ENCODE peak calls at places on chromosomes 12 and 14, in ten cellular contexts. One of them, this sample, is unnamed.
A peak's percentile ranks its signal among the peaks of the same experiment; 100 is the strongest.

GRCh38 chr12:39763894-39764176 is 144.2 kb upstream of the ABCD2 start:
- DNase-seq in A172: no peak
- DNase-seq in activated T-helper 9 cell treated with anti-CD3 and anti-CD28 coated beads, Interleukin-2, amount 50 U/mL, for 16 hours: no peak
- DNase-seq in B cell: no peak
- DNase-seq in HTR-8/SVneo: no peak
- DNase-seq in activated T-helper 1 cell treated with anti-CD3 and anti-CD28 coated beads, Interleukin-12 subunit alpha, Interleukin-12 subunit beta, Interleukin-2, Interleukin-4 antibody, amounts not matched to agents 30 ng/mL and 10 ng/mL and 1 ng/mL, durations not matched to agents 14 hours and 24 hours and 36 hours: no peak
- DNase-seq in EH: no peak
- DNase-seq in activated T-cell treated with anti-CD3 and anti-CD28 coated beads for 4 hours: no peak
- DNase-seq in D721Med: no peak
- DNase-seq in GM06990: no peak
- DNase-seq in this sample: no peak

GRCh38 chr12:41217731-41218130 is 29.6 kb downstream of the PDZRN4 start:
- DNase-seq in A172: no peak
- DNase-seq in activated T-helper 9 cell treated with anti-CD3 and anti-CD28 coated beads, Interleukin-2, amount 50 U/mL, for 16 hours: no peak
- DNase-seq in B cell: no peak
- DNase-seq in HTR-8/SVneo: no peak
- DNase-seq in activated T-helper 1 cell treated with anti-CD3 and anti-CD28 coated beads, Interleukin-12 subunit alpha, Interleukin-12 subunit beta, Interleukin-2, Interleukin-4 antibody, amounts not matched to agents 30 ng/mL and 10 ng/mL and 1 ng/mL, durations not matched to agents 14 hours and 24 hours and 36 hours: no peak
- DNase-seq in EH: no peak
- DNase-seq in activated T-cell treated with anti-CD3 and anti-CD28 coated beads for 4 hours: no peak
- DNase-seq in D721Med: no peak
- DNase-seq in GM06990: no peak
- DNase-seq in this sample: no peak

GRCh38 chr12:6167327-6168280 is 32.6 kb upstream of the CD9 start:
- DNase-seq in A172: peak; percentile 90
- DNase-seq in activated T-helper 9 cell treated with anti-CD3 and anti-CD28 coated beads, Interleukin-2, amount 50 U/mL, for 16 hours: peak; percentile 31
- DNase-seq in B cell: peak; percentile 63
- DNase-seq in HTR-8/SVneo: peak; percentile 92
- DNase-seq in activated T-helper 1 cell treated with anti-CD3 and anti-CD28 coated beads, Interleukin-12 subunit alpha, Interleukin-12 subunit beta, Interleukin-2, Interleukin-4 antibody, amounts not matched to agents 30 ng/mL and 10 ng/mL and 1 ng/mL, durations not matched to agents 14 hours and 24 hours and 36 hours: peak; percentile 35
- DNase-seq in EH: peak; percentile 96
- DNase-seq in activated T-cell treated with anti-CD3 and anti-CD28 coated beads for 4 hours: peak; percentile 61
- DNase-seq in D721Med: no peak
- DNase-seq in GM06990: peak; percentile 61
- DNase-seq in this sample: peak; percentile 59

GRCh38 chr14:36520601-36521525 is 831 bp upstream of the NKX2-1 start:
- DNase-seq in A172: no peak
- DNase-seq in activated T-helper 9 cell treated with anti-CD3 and anti-CD28 coated beads, Interleukin-2, amount 50 U/mL, for 16 hours: no peak
- DNase-seq in B cell: no peak
- DNase-seq in HTR-8/SVneo: peak; percentile 58
- DNase-seq in activated T-helper 1 cell treated with anti-CD3 and anti-CD28 coated beads, Interleukin-12 subunit alpha, Interleukin-12 subunit beta, Interleukin-2, Interleukin-4 antibody, amounts not matched to agents 30 ng/mL and 10 ng/mL and 1 ng/mL, durations not matched to agents 14 hours and 24 hours and 36 hours: no peak
- DNase-seq in EH: peak; percentile 38
- DNase-seq in activated T-cell treated with anti-CD3 and anti-CD28 coated beads for 4 hours: no peak
- DNase-seq in D721Med: no peak
- DNase-seq in GM06990: no peak
- DNase-seq in this sample: no peak

GRCh38 chr14:52110441-52111086 is 41.7 kb upstream of the NID2 start:
- DNase-seq in A172: no peak
- DNase-seq in activated T-helper 9 cell treated with anti-CD3 and anti-CD28 coated beads, Interleukin-2, amount 50 U/mL, for 16 hours: no peak
- DNase-seq in B cell: no peak
- DNase-seq in HTR-8/SVneo: no peak
- DNase-seq in activated T-helper 1 cell treated with anti-CD3 and anti-CD28 coated beads, Interleukin-12 subunit alpha, Interleukin-12 subunit beta, Interleukin-2, Interleukin-4 antibody, amounts not matched to agents 30 ng/mL and 10 ng/mL and 1 ng/mL, durations not matched to agents 14 hours and 24 hours and 36 hours: no peak
- DNase-seq in EH: peak; percentile 91
- DNase-seq in activated T-cell treated with anti-CD3 and anti-CD28 coated beads for 4 hours: no peak
- DNase-seq in D721Med: no peak
- DNase-seq in GM06990: no peak
- DNase-seq in this sample: no peak

GRCh38 chr14:36647827-36648753 is 13.6 kb upstream of the PAX9 start:
- DNase-seq in A172: no peak
- DNase-seq in activated T-helper 9 cell treated with anti-CD3 and anti-CD28 coated beads, Interleukin-2, amount 50 U/mL, for 16 hours: no peak
- DNase-seq in B cell: no peak
- DNase-seq in HTR-8/SVneo: peak; percentile 57
- DNase-seq in activated T-helper 1 cell treated with anti-CD3 and anti-CD28 coated beads, Interleukin-12 subunit alpha, Interleukin-12 subunit beta, Interleukin-2, Interleukin-4 antibody, amounts not matched to agents 30 ng/mL and 10 ng/mL and 1 ng/mL, durations not matched to agents 14 hours and 24 hours and 36 hours: no peak
- DNase-seq in EH: peak; percentile 41
- DNase-seq in activated T-cell treated with anti-CD3 and anti-CD28 coated beads for 4 hours: no peak
- DNase-seq in D721Med: no peak
- DNase-seq in GM06990: no peak
- DNase-seq in this sample: no peak

GRCh38 chr14:73460691-73461127 is 2.4 kb upstream of the NUMB start:
- DNase-seq in A172: peak; percentile 14
- DNase-seq in activated T-helper 9 cell treated with anti-CD3 and anti-CD28 coated beads, Interleukin-2, amount 50 U/mL, for 16 hours: no peak
- DNase-seq in B cell: no peak
- DNase-seq in HTR-8/SVneo: no peak
- DNase-seq in activated T-helper 1 cell treated with anti-CD3 and anti-CD28 coated beads, Interleukin-12 subunit alpha, Interleukin-12 subunit beta, Interleukin-2, Interleukin-4 antibody, amounts not matched to agents 30 ng/mL and 10 ng/mL and 1 ng/mL, durations not matched to agents 14 hours and 24 hours and 36 hours: no peak
- DNase-seq in EH: peak; percentile 62
- DNase-seq in activated T-cell treated with anti-CD3 and anti-CD28 coated beads for 4 hours: no peak
- DNase-seq in D721Med: no peak
- DNase-seq in GM06990: no peak
- DNase-seq in this sample: no peak

GRCh38 chr12:54421175-54421872 is 2.3 kb upstream of the ITGA5 start:
- DNase-seq in A172: no peak
- DNase-seq in activated T-helper 9 cell treated with anti-CD3 and anti-CD28 coated beads, Interleukin-2, amount 50 U/mL, for 16 hours: no peak
- DNase-seq in B cell: no peak
- DNase-seq in HTR-8/SVneo: no peak
- DNase-seq in activated T-helper 1 cell treated with anti-CD3 and anti-CD28 coated beads, Interleukin-12 subunit alpha, Interleukin-12 subunit beta, Interleukin-2, Interleukin-4 antibody, amounts not matched to agents 30 ng/mL and 10 ng/mL and 1 ng/mL, durations not matched to agents 14 hours and 24 hours and 36 hours: no peak
- DNase-seq in EH: peak; percentile 64
- DNase-seq in activated T-cell treated with anti-CD3 and anti-CD28 coated beads for 4 hours: no peak
- DNase-seq in D721Med: no peak
- DNase-seq in GM06990: no peak
- DNase-seq in this sample: no peak

GRCh38 chr12:25347716-25348261 is 97.1 kb upstream of the KRAS start:
- DNase-seq in A172: no peak
- DNase-seq in activated T-helper 9 cell treated with anti-CD3 and anti-CD28 coated beads, Interleukin-2, amount 50 U/mL, for 16 hours: no peak
- DNase-seq in B cell: no peak
- DNase-seq in HTR-8/SVneo: no peak
- DNase-seq in activated T-helper 1 cell treated with anti-CD3 and anti-CD28 coated beads, Interleukin-12 subunit alpha, Interleukin-12 subunit beta, Interleukin-2, Interleukin-4 antibody, amounts not matched to agents 30 ng/mL and 10 ng/mL and 1 ng/mL, durations not matched to agents 14 hours and 24 hours and 36 hours: no peak
- DNase-seq in EH: peak; percentile 18
- DNase-seq in activated T-cell treated with anti-CD3 and anti-CD28 coated beads for 4 hours: no peak
- DNase-seq in D721Med: no peak
- DNase-seq in GM06990: no peak
- DNase-seq in this sample: no peak

GRCh38 chr12:11677752-11678151 is 28.3 kb downstream of the ETV6 start:
- DNase-seq in A172: no peak
- DNase-seq in activated T-helper 9 cell treated with anti-CD3 and anti-CD28 coated beads, Interleukin-2, amount 50 U/mL, for 16 hours: no peak
- DNase-seq in B cell: no peak
- DNase-seq in HTR-8/SVneo: no peak
- DNase-seq in activated T-helper 1 cell treated with anti-CD3 and anti-CD28 coated beads, Interleukin-12 subunit alpha, Interleukin-12 subunit beta, Interleukin-2, Interleukin-4 antibody, amounts not matched to agents 30 ng/mL and 10 ng/mL and 1 ng/mL, durations not matched to agents 14 hours and 24 hours and 36 hours: no peak
- DNase-seq in EH: no peak
- DNase-seq in activated T-cell treated with anti-CD3 and anti-CD28 coated beads for 4 hours: no peak
- DNase-seq in D721Med: no peak
- DNase-seq in GM06990: no peak
- DNase-seq in this sample: no peak

GRCh38 chr12:109735051-109735521 is 21.5 kb downstream of the FAM222A start:
- DNase-seq in A172: no peak
- DNase-seq in activated T-helper 9 cell treated with anti-CD3 and anti-CD28 coated beads, Interleukin-2, amount 50 U/mL, for 16 hours: no peak
- DNase-seq in B cell: no peak
- DNase-seq in HTR-8/SVneo: no peak
- DNase-seq in activated T-helper 1 cell treated with anti-CD3 and anti-CD28 coated beads, Interleukin-12 subunit alpha, Interleukin-12 subunit beta, Interleukin-2, Interleukin-4 antibody, amounts not matched to agents 30 ng/mL and 10 ng/mL and 1 ng/mL, durations not matched to agents 14 hours and 24 hours and 36 hours: no peak
- DNase-seq in EH: no peak
- DNase-seq in activated T-cell treated with anti-CD3 and anti-CD28 coated beads for 4 hours: no peak
- DNase-seq in D721Med: no peak
- DNase-seq in GM06990: no peak
- DNase-seq in this sample: no peak

GRCh38 chr12:97960741-97961608 is 498.4 kb downstream of the RMST start:
- DNase-seq in A172: peak; percentile 40
- DNase-seq in activated T-helper 9 cell treated with anti-CD3 and anti-CD28 coated beads, Interleukin-2, amount 50 U/mL, for 16 hours: no peak
- DNase-seq in B cell: peak; percentile 28
- DNase-seq in HTR-8/SVneo: peak; percentile 2
- DNase-seq in activated T-helper 1 cell treated with anti-CD3 and anti-CD28 coated beads, Interleukin-12 subunit alpha, Interleukin-12 subunit beta, Interleukin-2, Interleukin-4 antibody, amounts not matched to agents 30 ng/mL and 10 ng/mL and 1 ng/mL, durations not matched to agents 14 hours and 24 hours and 36 hours: no peak
- DNase-seq in EH: no peak
- DNase-seq in activated T-cell treated with anti-CD3 and anti-CD28 coated beads for 4 hours: no peak
- DNase-seq in D721Med: no peak
- DNase-seq in GM06990: no peak
- DNase-seq in this sample: no peak

GRCh38 chr12:90253674-90254181 is 545.1 kb upstream of the ATP2B1 start:
- DNase-seq in A172: peak; percentile 97
- DNase-seq in activated T-helper 9 cell treated with anti-CD3 and anti-CD28 coated beads, Interleukin-2, amount 50 U/mL, for 16 hours: peak; percentile 7
- DNase-seq in B cell: peak; percentile 80
- DNase-seq in HTR-8/SVneo: peak; percentile 50
- DNase-seq in activated T-helper 1 cell treated with anti-CD3 and anti-CD28 coated beads, Interleukin-12 subunit alpha, Interleukin-12 subunit beta, Interleukin-2, Interleukin-4 antibody, amounts not matched to agents 30 ng/mL and 10 ng/mL and 1 ng/mL, durations not matched to agents 14 hours and 24 hours and 36 hours: peak; percentile 4
- DNase-seq in EH: peak; percentile 79
- DNase-seq in activated T-cell treated with anti-CD3 and anti-CD28 coated beads for 4 hours: no peak
- DNase-seq in D721Med: no peak
- DNase-seq in GM06990: peak; percentile 67
- DNase-seq in this sample: no peak

GRCh38 chr12:54394281-54394719 is 9.8 kb upstream of the ZNF385A start:
- DNase-seq in A172: peak; percentile 42
- DNase-seq in activated T-helper 9 cell treated with anti-CD3 and anti-CD28 coated beads, Interleukin-2, amount 50 U/mL, for 16 hours: no peak
- DNase-seq in B cell: peak; percentile 67
- DNase-seq in HTR-8/SVneo: peak; percentile 47
- DNase-seq in activated T-helper 1 cell treated with anti-CD3 and anti-CD28 coated beads, Interleukin-12 subunit alpha, Interleukin-12 subunit beta, Interleukin-2, Interleukin-4 antibody, amounts not matched to agents 30 ng/mL and 10 ng/mL and 1 ng/mL, durations not matched to agents 14 hours and 24 hours and 36 hours: no peak
- DNase-seq in EH: peak; percentile 67
- DNase-seq in activated T-cell treated with anti-CD3 and anti-CD28 coated beads for 4 hours: peak; percentile 46
- DNase-seq in D721Med: no peak
- DNase-seq in GM06990: no peak
- DNase-seq in this sample: no peak

GRCh38 chr14:105253329-105253682 is 5.0 kb downstream of the BTBD6 start:
- DNase-seq in A172: no peak
- DNase-seq in activated T-helper 9 cell treated with anti-CD3 and anti-CD28 coated beads, Interleukin-2, amount 50 U/mL, for 16 hours: no peak
- DNase-seq in B cell: no peak
- DNase-seq in HTR-8/SVneo: no peak
- DNase-seq in activated T-helper 1 cell treated with anti-CD3 and anti-CD28 coated beads, Interleukin-12 subunit alpha, Interleukin-12 subunit beta, Interleukin-2, Interleukin-4 antibody, amounts not matched to agents 30 ng/mL and 10 ng/mL and 1 ng/mL, durations not matched to agents 14 hours and 24 hours and 36 hours: no peak
- DNase-seq in EH: no peak
- DNase-seq in activated T-cell treated with anti-CD3 and anti-CD28 coated beads for 4 hours: no peak
- DNase-seq in D721Med: no peak
- DNase-seq in GM06990: no peak
- DNase-seq in this sample: no peak

GRCh38 chr14:66563731-66564130 is 55.8 kb downstream of the GPHN start:
- DNase-seq in A172: no peak
- DNase-seq in activated T-helper 9 cell treated with anti-CD3 and anti-CD28 coated beads, Interleukin-2, amount 50 U/mL, for 16 hours: no peak
- DNase-seq in B cell: no peak
- DNase-seq in HTR-8/SVneo: no peak
- DNase-seq in activated T-helper 1 cell treated with anti-CD3 and anti-CD28 coated beads, Interleukin-12 subunit alpha, Interleukin-12 subunit beta, Interleukin-2, Interleukin-4 antibody, amounts not matched to agents 30 ng/mL and 10 ng/mL and 1 ng/mL, durations not matched to agents 14 hours and 24 hours and 36 hours: no peak
- DNase-seq in EH: no peak
- DNase-seq in activated T-cell treated with anti-CD3 and anti-CD28 coated beads for 4 hours: no peak
- DNase-seq in D721Med: no peak
- DNase-seq in GM06990: no peak
- DNase-seq in this sample: no peak

GRCh38 chr12:116839287-116839830 is 41.9 kb downstream of the HRK start:
- DNase-seq in A172: no peak
- DNase-seq in activated T-helper 9 cell treated with anti-CD3 and anti-CD28 coated beads, Interleukin-2, amount 50 U/mL, for 16 hours: no peak
- DNase-seq in B cell: no peak
- DNase-seq in HTR-8/SVneo: no peak
- DNase-seq in activated T-helper 1 cell treated with anti-CD3 and anti-CD28 coated beads, Interleukin-12 subunit alpha, Interleukin-12 subunit beta, Interleukin-2, Interleukin-4 antibody, amounts not matched to agents 30 ng/mL and 10 ng/mL and 1 ng/mL, durations not matched to agents 14 hours and 24 hours and 36 hours: no peak
- DNase-seq in EH: no peak
- DNase-seq in activated T-cell treated with anti-CD3 and anti-CD28 coated beads for 4 hours: no peak
- DNase-seq in D721Med: no peak
- DNase-seq in GM06990: no peak
- DNase-seq in this sample: no peak

GRCh38 chr14:72907327-72907826 is 13.5 kb upstream of the DPF3 start:
- DNase-seq in A172: peak; percentile 66
- DNase-seq in activated T-helper 9 cell treated with anti-CD3 and anti-CD28 coated beads, Interleukin-2, amount 50 U/mL, for 16 hours: no peak
- DNase-seq in B cell: no peak
- DNase-seq in HTR-8/SVneo: no peak
- DNase-seq in activated T-helper 1 cell treated with anti-CD3 and anti-CD28 coated beads, Interleukin-12 subunit alpha, Interleukin-12 subunit beta, Interleukin-2, Interleukin-4 antibody, amounts not matched to agents 30 ng/mL and 10 ng/mL and 1 ng/mL, durations not matched to agents 14 hours and 24 hours and 36 hours: no peak
- DNase-seq in EH: no peak
- DNase-seq in activated T-cell treated with anti-CD3 and anti-CD28 coated beads for 4 hours: no peak
- DNase-seq in D721Med: no peak
- DNase-seq in GM06990: no peak
- DNase-seq in this sample: no peak

GRCh38 chr12:132881853-132882252 is 5.6 kb downstream of the CHFR start:
- DNase-seq in A172: no peak
- DNase-seq in activated T-helper 9 cell treated with anti-CD3 and anti-CD28 coated beads, Interleukin-2, amount 50 U/mL, for 16 hours: no peak
- DNase-seq in B cell: no peak
- DNase-seq in HTR-8/SVneo: no peak
- DNase-seq in activated T-helper 1 cell treated with anti-CD3 and anti-CD28 coated beads, Interleukin-12 subunit alpha, Interleukin-12 subunit beta, Interleukin-2, Interleukin-4 antibody, amounts not matched to agents 30 ng/mL and 10 ng/mL and 1 ng/mL, durations not matched to agents 14 hours and 24 hours and 36 hours: no peak
- DNase-seq in EH: peak; percentile 71
- DNase-seq in activated T-cell treated with anti-CD3 and anti-CD28 coated beads for 4 hours: no peak
- DNase-seq in D721Med: no peak
- DNase-seq in GM06990: no peak
- DNase-seq in this sample: no peak

GRCh38 chr12:110762891-110763290 is 20.2 kb upstream of the PPP1CC start:
- DNase-seq in A172: no peak
- DNase-seq in activated T-helper 9 cell treated with anti-CD3 and anti-CD28 coated beads, Interleukin-2, amount 50 U/mL, for 16 hours: no peak
- DNase-seq in B cell: no peak
- DNase-seq in HTR-8/SVneo: no peak
- DNase-seq in activated T-helper 1 cell treated with anti-CD3 and anti-CD28 coated beads, Interleukin-12 subunit alpha, Interleukin-12 subunit beta, Interleukin-2, Interleukin-4 antibody, amounts not matched to agents 30 ng/mL and 10 ng/mL and 1 ng/mL, durations not matched to agents 14 hours and 24 hours and 36 hours: no peak
- DNase-seq in EH: no peak
- DNase-seq in activated T-cell treated with anti-CD3 and anti-CD28 coated beads for 4 hours: no peak
- DNase-seq in D721Med: no peak
- DNase-seq in GM06990: no peak
- DNase-seq in this sample: no peak